ENCODE peak calls at places on chromosomes 1 and 21, in six cellular contexts. U, Z, W, V, M and T are unnamed samples.

GRCh38 chr1:31183927-31184554 is 55.6 kb downstream of the NKAIN1 start:
- DNase-seq in W (no peak), V (no peak), Z (no peak), U (peak; percentile 51), M (peak; percentile 49), T (no peak)

GRCh38 chr21:35342440-35342839 is 293.3 kb upstream of the RUNX1 start:
- DNase-seq in M (no peak), U (no peak), W (no peak), V (no peak), Z (no peak), T (no peak)

GRCh38 chr1:113153116-113153803 is 80.3 kb downstream of the LRIG2 start:
- DNase-seq in V (no peak), U (no peak), Z (no peak), M (no peak), W (no peak), T (no peak)

GRCh38 chr1:9716404-9717192 is 65.1 kb downstream of the PIK3CD start:
- DNase-seq in M (peak; percentile 77), U (no peak), W (no peak), V (no peak), Z (no peak), T (no peak)

GRCh38 chr1:55634516-55634915 is 419.4 kb upstream of the USP24 start:
- DNase-seq in M (no peak), Z (no peak), W (no peak), V (no peak), U (no peak), T (no peak)

GRCh38 chr21:25639167-25639921 is at the start of gene JAM2:
- DNase-seq in W (peak; percentile 34), U (peak; percentile 16), V (no peak), M (peak; percentile 72), Z (no peak), T (no peak)

GRCh38 chr1:158285756-158286241 is 3.9 kb upstream of the CD1C start:
- DNase-seq in U (no peak), Z (no peak), W (peak; percentile 80), V (no peak), M (no peak), T (no peak)

GRCh38 chr1:80054129-80054528 is 1047.6 kb upstream of the ADGRL4 start:
- DNase-seq in U (peak; percentile 10), V (no peak), M (no peak), Z (peak; percentile 91), W (no peak), T (peak; percentile 7)

GRCh38 chr1:24949331-24949881 is 19.3 kb upstream of the RUNX3 start:
- DNase-seq in V (no peak), U (no peak), W (no peak), Z (no peak), M (no peak), T (no peak)

GRCh38 chr1:145997156-145998023 is 1.0 kb upstream of the TXNIP start:
- DNase-seq in W (peak; percentile 66), M (peak; percentile 81), Z (no peak), U (no peak), V (no peak), T (no peak)

GRCh38 chr1:232978091-232978634 is 27.8 kb downstream of the NTPCR start:
- DNase-seq in V (no peak), M (no peak), U (no peak), W (no peak), Z (no peak), T (no peak)

GRCh38 chr1:106944721-106945120 is 111.8 kb upstream of the PRMT6 start:
- DNase-seq in M (no peak), Z (no peak), U (no peak), W (no peak), V (no peak), T (no peak)

GRCh38 chr21:45894107-45894810 is 87.3 kb upstream of the COL6A1 start:
- DNase-seq in V (no peak), Z (no peak), W (peak; percentile 53), M (no peak), U (no peak), T (peak; percentile 26)

GRCh38 chr1:18353992-18354391 is 126.7 kb upstream of the KLHDC7A start:
- DNase-seq in Z (no peak), U (no peak), V (no peak), M (no peak), W (no peak), T (no peak)

GRCh38 chr1:8653878-8654277 is 163.6 kb downstream of the RERE start:
- DNase-seq in U (no peak), M (no peak), V (no peak), Z (no peak), W (no peak), T (no peak)
- H3K4me3 ChIP-seq in U (no peak overlapping the region), M (no peak overlapping the region), V (no peak overlapping the region), Z (no peak overlapping the region), W (no peak overlapping the region), T (no peak overlapping the region)

GRCh38 chr21:38272215-38272614 is 15.4 kb downstream of the KCNJ15 start:
- DNase-seq in Z (no peak), M (no peak), W (no peak), U (no peak), V (no peak), T (no peak)
- H3K36me3 ChIP-seq in Z (peaks cover 8% of the 10 kb centered on the region), M (no peaks in the 10 kb centered on the region), W (no peaks in the 10 kb centered on the region), U (no peaks in the 10 kb centered on the region), V (no peaks in the 10 kb centered on the region), T (no peaks in the 10 kb centered on the region)

DNA sequence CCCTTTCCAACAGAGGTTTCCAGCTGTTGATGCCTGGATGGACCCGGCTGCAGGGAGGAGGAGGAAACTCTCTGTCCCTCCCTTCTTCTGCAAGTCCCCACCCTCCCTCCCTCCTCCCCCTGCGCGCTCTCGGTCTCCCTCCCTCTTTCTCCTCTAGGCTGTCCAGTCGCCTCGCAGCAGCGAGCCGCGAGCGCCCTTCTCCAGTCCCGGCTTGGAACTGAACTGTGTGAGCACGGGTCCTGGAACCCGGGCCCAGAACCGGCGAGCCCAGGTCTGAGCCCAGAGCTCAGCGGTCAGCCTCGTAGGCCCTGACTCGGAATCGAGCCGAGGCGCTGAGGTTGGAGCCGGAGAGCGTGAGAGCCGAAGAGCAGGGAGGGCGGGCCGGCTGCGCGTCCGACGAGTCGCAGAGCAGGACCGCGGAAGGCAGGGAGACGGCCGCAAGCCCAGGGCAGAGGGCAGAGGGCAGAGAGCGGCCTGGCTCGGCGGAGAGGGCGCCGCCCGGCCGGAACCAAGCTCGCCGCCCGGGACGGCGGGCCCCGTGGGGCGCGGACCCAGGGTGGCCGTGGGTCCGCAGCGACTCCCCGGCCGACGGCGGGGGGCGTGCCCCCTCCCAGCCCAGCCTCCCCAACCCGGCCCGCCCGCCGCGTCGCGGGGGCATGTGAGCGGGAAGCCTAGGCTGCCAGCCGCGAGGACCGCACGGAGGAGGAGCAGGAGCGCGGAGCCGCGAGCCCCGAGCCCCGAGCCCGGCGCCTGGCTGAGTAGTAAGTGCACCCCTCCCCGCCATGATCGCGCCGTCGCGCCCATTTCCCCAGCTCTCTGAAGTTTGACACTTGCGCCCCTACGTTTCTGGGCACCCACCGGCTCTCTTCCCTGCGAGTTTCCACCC is at the start of gene SOX13:
- DNase-seq in U (peak; percentile 84), W (peak; percentile 92), V (peak; percentile 48), M (no peak), Z (peak; percentile 84), T (no peak)
- TF ChIP-seq CTCF in U (no peak), W (peak; percentile 10), V (no peak), M (no peak), Z (peak; percentile 38), T (peak; percentile 43)

DNA sequence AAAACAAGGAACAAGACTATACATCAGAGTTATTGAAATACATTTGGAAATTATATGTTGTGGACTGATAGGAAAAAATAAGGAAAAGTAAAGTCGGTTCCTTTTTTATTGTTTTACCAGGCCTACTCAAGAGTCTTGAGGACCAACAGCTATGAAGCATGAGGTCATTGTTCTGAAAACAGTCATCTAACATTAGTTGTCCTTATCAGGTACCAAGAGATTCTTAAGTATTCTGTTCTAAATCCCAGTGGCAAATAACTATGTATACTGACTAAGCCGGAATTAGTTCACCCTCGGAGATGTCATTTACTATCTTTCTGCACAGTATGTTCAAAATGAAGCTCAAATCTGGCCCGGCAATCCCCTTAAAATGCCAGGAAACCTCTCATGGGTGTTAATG is 585 bp downstream of the ADGRL4 start:
- DNase-seq in Z (no peak), V (no peak), W (no peak), U (no peak), M (no peak), T (no peak)
- H3K4me3 ChIP-seq in Z (no peak overlapping the region), V (no peak overlapping the region), W (peak overlapping the region; percentile 25), U (no peak overlapping the region), M (no peak overlapping the region), T (peak overlapping the region; percentile 41)

GRCh38 chr1:37755951-37756350 is 9.0 kb downstream of the EPHA10 start:
- DNase-seq in U (no peak), V (no peak), M (no peak), W (no peak), Z (no peak), T (no peak)
- H3K36me3 ChIP-seq in U (no peaks in the 10 kb centered on the region), V (no peaks in the 10 kb centered on the region), M (no peaks in the 10 kb centered on the region), W (no peaks in the 10 kb centered on the region), Z (no peaks in the 10 kb centered on the region), T (no peaks in the 10 kb centered on the region)

GRCh38 chr1:114757455-114758250 is at the start of gene CSDE1:
- DNase-seq in M (peak; percentile 98), W (peak; percentile 97), U (peak; percentile 98), V (peak; percentile 82), Z (peak; percentile 94), T (peak; percentile 87)
- TF ChIP-seq CTCF in M (no peak), W (no peak), U (no peak), V (peak; percentile 34), Z (peak; percentile 41), T (peak; percentile 57)